ENCODE peak calls at places on chromosomes 16 and 17, in eight cellular contexts. One of them, this sample, is unnamed.

GRCh38 chr17:77287432-77288068 is 146.8 kb downstream of the SEC14L1 start:
- DNase-seq in small intestine: peak
- DNase-seq in GM23248: peak
- DNase-seq in astrocyte: peak
- DNase-seq in heart left ventricle: peak
- DNase-seq in breast epithelium: peak
- DNase-seq in prostate gland: peak
- DNase-seq in fibroblast of lung: peak
- DNase-seq in this sample: peak

GRCh38 chr17:54063639-54064038 is 240.9 kb downstream of the KIF2B start:
- DNase-seq in small intestine: no peak
- DNase-seq in GM23248: no peak
- DNase-seq in astrocyte: no peak
- DNase-seq in heart left ventricle: no peak
- DNase-seq in breast epithelium: no peak
- DNase-seq in prostate gland: no peak
- DNase-seq in fibroblast of lung: no peak
- DNase-seq in this sample: no peak

GRCh38 chr16:55539049-55539448 is 27.4 kb upstream of the CAPNS2 start:
- DNase-seq in small intestine: no peak
- DNase-seq in GM23248: peak
- DNase-seq in astrocyte: no peak
- DNase-seq in heart left ventricle: no peak
- DNase-seq in breast epithelium: no peak
- DNase-seq in prostate gland: no peak
- DNase-seq in fibroblast of lung: no peak
- DNase-seq in this sample: peak

GRCh38 chr17:37327341-37328090 is 48.3 kb upstream of the C17orf78 start:
- DNase-seq in small intestine: no peak
- DNase-seq in GM23248: peak
- DNase-seq in astrocyte: peak
- DNase-seq in heart left ventricle: no peak
- DNase-seq in breast epithelium: no peak
- DNase-seq in prostate gland: no peak
- DNase-seq in fibroblast of lung: peak
- DNase-seq in this sample: peak

GRCh38 chr17:34318474-34318873 is 761 bp upstream of the CCL8 start:
- DNase-seq in small intestine: no peak
- DNase-seq in GM23248: no peak
- DNase-seq in astrocyte: no peak
- DNase-seq in heart left ventricle: no peak
- DNase-seq in breast epithelium: no peak
- DNase-seq in prostate gland: no peak
- DNase-seq in fibroblast of lung: no peak
- DNase-seq in this sample: no peak

GRCh38 chr17:40552806-40553693 is 12.2 kb downstream of the CCR7 start:
- DNase-seq in small intestine: no peak
- DNase-seq in GM23248: peak
- DNase-seq in astrocyte: no peak
- DNase-seq in heart left ventricle: no peak
- DNase-seq in breast epithelium: no peak
- DNase-seq in prostate gland: no peak
- DNase-seq in fibroblast of lung: peak
- DNase-seq in this sample: no peak

GRCh38 chr16:68272501-68273209 is 8.3 kb downstream of the SLC7A6 start:
- DNase-seq in small intestine: peak
- DNase-seq in GM23248: no peak
- DNase-seq in astrocyte: no peak
- DNase-seq in heart left ventricle: no peak
- DNase-seq in breast epithelium: no peak
- DNase-seq in prostate gland: peak
- DNase-seq in fibroblast of lung: no peak
- DNase-seq in this sample: no peak

GRCh38 chr17:71709974-71710373 is 410.8 kb upstream of the SOX9 start:
- DNase-seq in small intestine: no peak
- DNase-seq in GM23248: peak
- DNase-seq in astrocyte: peak
- DNase-seq in heart left ventricle: no peak
- DNase-seq in breast epithelium: no peak
- DNase-seq in prostate gland: no peak
- DNase-seq in fibroblast of lung: peak
- DNase-seq in this sample: peak

GRCh38 chr17:40529991-40530390 is 28.6 kb upstream of the TNS4 start:
- DNase-seq in small intestine: no peak
- DNase-seq in GM23248: peak
- DNase-seq in astrocyte: no peak
- DNase-seq in heart left ventricle: no peak
- DNase-seq in breast epithelium: peak
- DNase-seq in prostate gland: no peak
- DNase-seq in fibroblast of lung: no peak
- DNase-seq in this sample: no peak

GRCh38 chr17:42107597-42108576 is 4.6 kb downstream of the DHX58 start:
- DNase-seq in small intestine: peak
- DNase-seq in GM23248: peak
- DNase-seq in astrocyte: peak
- DNase-seq in heart left ventricle: peak
- DNase-seq in breast epithelium: no peak
- DNase-seq in prostate gland: peak
- DNase-seq in fibroblast of lung: peak
- DNase-seq in this sample: peak

GRCh38 chr16:69064789-69065313 is 40.6 kb upstream of the HAS3 start:
- DNase-seq in small intestine: no peak
- DNase-seq in GM23248: peak
- DNase-seq in astrocyte: no peak
- DNase-seq in heart left ventricle: peak
- DNase-seq in breast epithelium: no peak
- DNase-seq in prostate gland: no peak
- DNase-seq in fibroblast of lung: no peak
- DNase-seq in this sample: no peak

GRCh38 chr16:62977876-62978275 is 941.6 kb upstream of the CDH8 start:
- DNase-seq in small intestine: no peak
- DNase-seq in GM23248: no peak
- DNase-seq in astrocyte: no peak
- DNase-seq in heart left ventricle: no peak
- DNase-seq in breast epithelium: no peak
- DNase-seq in prostate gland: no peak
- DNase-seq in fibroblast of lung: no peak
- DNase-seq in this sample: no peak

GRCh38 chr16:4882633-4883285 is 35.5 kb downstream of the UBN1 start:
- DNase-seq in small intestine: no peak
- DNase-seq in GM23248: peak
- DNase-seq in astrocyte: peak
- DNase-seq in heart left ventricle: peak
- DNase-seq in breast epithelium: peak
- DNase-seq in prostate gland: peak
- DNase-seq in fibroblast of lung: peak
- DNase-seq in this sample: peak

GRCh38 chr17:80760501-80760900 is 215.9 kb downstream of the RPTOR start:
- DNase-seq in small intestine: peak
- DNase-seq in GM23248: no peak
- DNase-seq in astrocyte: no peak
- DNase-seq in heart left ventricle: no peak
- DNase-seq in breast epithelium: peak
- DNase-seq in prostate gland: peak
- DNase-seq in fibroblast of lung: no peak
- DNase-seq in this sample: no peak

GRCh38 chr17:45248132-45248936 is 13.6 kb downstream of the SPATA32 start:
- DNase-seq in small intestine: peak
- DNase-seq in GM23248: no peak
- DNase-seq in astrocyte: no peak
- DNase-seq in heart left ventricle: peak
- DNase-seq in breast epithelium: peak
- DNase-seq in prostate gland: peak
- DNase-seq in fibroblast of lung: peak
- DNase-seq in this sample: no peak

GRCh38 chr16:69411064-69411985 is 13.1 kb upstream of the CYB5B start:
- DNase-seq in small intestine: no peak
- DNase-seq in GM23248: no peak
- DNase-seq in astrocyte: no peak
- DNase-seq in heart left ventricle: no peak
- DNase-seq in breast epithelium: no peak
- DNase-seq in prostate gland: no peak
- DNase-seq in fibroblast of lung: no peak
- DNase-seq in this sample: no peak

GRCh38 chr17:1108810-1109605 is 70.8 kb downstream of the ABR start:
- DNase-seq in small intestine: peak
- DNase-seq in GM23248: peak
- DNase-seq in astrocyte: peak
- DNase-seq in heart left ventricle: peak
- DNase-seq in breast epithelium: no peak
- DNase-seq in prostate gland: no peak
- DNase-seq in fibroblast of lung: peak
- DNase-seq in this sample: peak

GRCh38 chr16:55933038-55933437 is 57.9 kb upstream of the CES5A start:
- DNase-seq in small intestine: no peak
- DNase-seq in GM23248: no peak
- DNase-seq in astrocyte: no peak
- DNase-seq in heart left ventricle: no peak
- DNase-seq in breast epithelium: no peak
- DNase-seq in prostate gland: no peak
- DNase-seq in fibroblast of lung: no peak
- DNase-seq in this sample: no peak

GRCh38 chr17:40646791-40647548 is 648 bp downstream of the SMARCE1 start:
- DNase-seq in small intestine: peak
- DNase-seq in GM23248: peak
- DNase-seq in astrocyte: peak
- DNase-seq in heart left ventricle: no peak
- DNase-seq in breast epithelium: no peak
- DNase-seq in prostate gland: no peak
- DNase-seq in fibroblast of lung: peak
- DNase-seq in this sample: peak

GRCh38 chr16:79114759-79115158 is 485.8 kb downstream of the MAF start:
- DNase-seq in small intestine: no peak
- DNase-seq in GM23248: no peak
- DNase-seq in astrocyte: no peak
- DNase-seq in heart left ventricle: no peak
- DNase-seq in breast epithelium: no peak
- DNase-seq in prostate gland: no peak
- DNase-seq in fibroblast of lung: no peak
- DNase-seq in this sample: no peak

GRCh38 chr17:33976816-33977215 is 278.3 kb upstream of the CCL2 start:
- DNase-seq in small intestine: no peak
- DNase-seq in GM23248: no peak
- DNase-seq in astrocyte: no peak
- DNase-seq in heart left ventricle: no peak
- DNase-seq in breast epithelium: no peak
- DNase-seq in prostate gland: no peak
- DNase-seq in fibroblast of lung: no peak
- DNase-seq in this sample: no peak

GRCh38 chr17:1449412-1449967 is 6.5 kb downstream of the CRK start:
- DNase-seq in small intestine: no peak
- DNase-seq in GM23248: no peak
- DNase-seq in astrocyte: no peak
- DNase-seq in heart left ventricle: no peak
- DNase-seq in breast epithelium: no peak
- DNase-seq in prostate gland: no peak
- DNase-seq in fibroblast of lung: no peak
- DNase-seq in this sample: no peak

GRCh38 chr16:70681382-70682238 is 4.2 kb downstream of the MTSS2 start:
- DNase-seq in small intestine: no peak
- DNase-seq in GM23248: no peak
- DNase-seq in astrocyte: no peak
- DNase-seq in heart left ventricle: peak
- DNase-seq in breast epithelium: no peak
- DNase-seq in prostate gland: no peak
- DNase-seq in fibroblast of lung: no peak
- DNase-seq in this sample: no peak
- H3K27ac ChIP-seq in small intestine: no peak
- H3K27ac ChIP-seq in GM23248: no peak
- H3K27ac ChIP-seq in astrocyte: no peak
- H3K27ac ChIP-seq in heart left ventricle: no peak
- H3K27ac ChIP-seq in breast epithelium: peak
- H3K27ac ChIP-seq in prostate gland: peak
- H3K27ac ChIP-seq in fibroblast of lung: peak
- H3K27ac ChIP-seq in this sample: no peak

GRCh38 chr16:1826691-1827573 is at the start of the genes FAHD1 and HAGH:
- DNase-seq in small intestine: peak
- DNase-seq in GM23248: peak
- DNase-seq in astrocyte: peak
- DNase-seq in heart left ventricle: peak
- DNase-seq in breast epithelium: peak
- DNase-seq in prostate gland: peak
- DNase-seq in fibroblast of lung: peak
- DNase-seq in this sample: peak
- H3K27ac ChIP-seq in small intestine: peak
- H3K27ac ChIP-seq in GM23248: peak
- H3K27ac ChIP-seq in astrocyte: peak
- H3K27ac ChIP-seq in heart left ventricle: peak
- H3K27ac ChIP-seq in breast epithelium: peak
- H3K27ac ChIP-seq in prostate gland: peak
- H3K27ac ChIP-seq in fibroblast of lung: peak
- H3K27ac ChIP-seq in this sample: peak

DNA sequence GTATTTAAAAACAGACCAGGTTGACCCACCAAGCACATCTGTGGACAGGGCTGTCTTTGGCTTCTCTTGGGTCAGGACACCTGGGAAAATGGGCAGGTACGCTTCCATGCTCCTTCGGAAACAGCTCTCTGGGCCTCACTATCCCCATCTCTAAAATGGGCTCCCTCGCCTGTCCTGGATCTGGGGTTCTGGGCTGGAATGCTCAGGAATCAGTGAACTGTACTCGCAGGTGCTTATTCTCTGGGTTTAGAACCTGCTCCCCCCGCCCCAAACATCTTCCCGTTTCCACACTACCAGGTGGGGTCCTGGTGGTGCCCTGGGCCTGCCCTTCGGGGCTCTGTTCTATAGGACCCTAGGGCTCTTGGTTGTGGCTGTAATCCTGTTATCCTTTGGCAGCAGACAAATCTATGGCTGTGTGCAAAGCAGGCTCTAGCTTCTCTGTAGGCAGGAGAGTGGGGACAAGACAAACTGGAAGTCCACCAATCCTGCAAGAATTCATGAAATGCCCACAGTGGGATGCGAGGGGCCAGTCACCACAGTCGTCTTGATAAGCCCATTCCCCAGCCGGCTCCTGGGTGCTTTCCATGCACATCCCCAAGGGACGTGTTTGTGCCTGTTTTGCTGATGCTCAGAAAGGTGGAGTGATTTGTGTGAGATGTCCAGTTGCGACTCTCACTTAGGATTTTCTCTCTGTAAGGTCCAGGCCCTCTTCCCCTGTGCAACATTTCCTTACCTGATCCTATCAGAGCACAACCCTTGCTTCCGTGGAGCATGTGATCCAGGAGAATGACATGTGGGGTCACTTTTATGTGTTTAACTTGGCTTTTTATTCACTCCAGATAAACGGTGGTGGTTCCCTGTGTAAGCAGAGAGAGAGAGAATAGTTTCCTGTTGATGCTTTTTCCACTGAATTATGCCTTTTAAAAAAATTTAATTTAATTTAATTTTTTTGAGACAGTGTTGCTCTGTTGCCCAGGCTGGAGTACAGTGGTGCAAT is 37.2 kb downstream of the HAPSTR1 start:
- DNase-seq in small intestine: no peak
- DNase-seq in GM23248: no peak
- DNase-seq in astrocyte: no peak
- DNase-seq in heart left ventricle: no peak
- DNase-seq in breast epithelium: no peak
- DNase-seq in prostate gland: no peak
- DNase-seq in fibroblast of lung: no peak
- DNase-seq in this sample: no peak
- H3K27ac ChIP-seq in small intestine: no peak
- H3K27ac ChIP-seq in GM23248: peak
- H3K27ac ChIP-seq in astrocyte: peak
- H3K27ac ChIP-seq in heart left ventricle: peak
- H3K27ac ChIP-seq in breast epithelium: no peak
- H3K27ac ChIP-seq in prostate gland: no peak
- H3K27ac ChIP-seq in fibroblast of lung: peak
- H3K27ac ChIP-seq in this sample: no peak

GRCh38 chr16:2036200-2036966 is 9.7 kb downstream of the NHERF2 start:
- DNase-seq in small intestine: no peak
- DNase-seq in GM23248: no peak
- DNase-seq in astrocyte: no peak
- DNase-seq in heart left ventricle: no peak
- DNase-seq in breast epithelium: no peak
- DNase-seq in prostate gland: no peak
- DNase-seq in fibroblast of lung: no peak
- DNase-seq in this sample: no peak
- H3K27ac ChIP-seq in small intestine: peak
- H3K27ac ChIP-seq in GM23248: peak
- H3K27ac ChIP-seq in astrocyte: peak
- H3K27ac ChIP-seq in heart left ventricle: peak
- H3K27ac ChIP-seq in breast epithelium: peak
- H3K27ac ChIP-seq in prostate gland: peak
- H3K27ac ChIP-seq in fibroblast of lung: peak
- H3K27ac ChIP-seq in this sample: peak